ENCODE peak calls at places on chromosomes 11 and 22, in four cellular contexts. Y is body of pancreas, R is IMR-90, M is transverse colon. T is an unnamed sample.

GRCh38 chr11:110538154-110538553 is 108.4 kb downstream of the FDX1 start:
- DNase-seq in R (no peak), Y (no peak), M (no peak), T (no peak)

GRCh38 chr11:121802542-121802941 is 313.5 kb downstream of the BLID start:
- DNase-seq in R (peak; percentile 19), M (peak; percentile 13), Y (no peak), T (no peak)

GRCh38 chr11:27312110-27312509 is 50.9 kb downstream of the CCDC34 start:
- DNase-seq in R (no peak), M (no peak), Y (no peak), T (no peak)

GRCh38 chr11:4187055-4187988 is 92.7 kb downstream of the RRM1 start:
- DNase-seq in Y (peak; percentile 88), R (peak; percentile 70), M (peak; percentile 88), T (peak; percentile 89)

GRCh38 chr11:95680169-95680929 is 109.2 kb downstream of the FAM76B start:
- DNase-seq in R (peak; percentile 85), Y (no peak), M (no peak), T (no peak)

GRCh38 chr11:110479445-110480101 is 49.8 kb downstream of the FDX1 start:
- DNase-seq in Y (no peak), R (peak; percentile 77), M (no peak), T (no peak)

GRCh38 chr11:66011239-66011784 is 496 bp upstream of the CST6 start:
- DNase-seq in Y (peak; percentile 59), R (peak; percentile 53), M (no peak), T (no peak)

GRCh38 chr22:26756675-26757293 is 99.4 kb downstream of the MIAT start:
- DNase-seq in M (peak; percentile 59), R (peak; percentile 36), Y (peak; percentile 9), T (peak; percentile 50)

GRCh38 chr22:25282346-25282670 is 62.9 kb downstream of the CRYBB2 start:
- DNase-seq in R (no peak), Y (no peak), M (no peak), T (no peak)

GRCh38 chr11:8247312-8247711 is 16.4 kb downstream of the LMO1 start:
- DNase-seq in M (peak; percentile 38), R (no peak), Y (no peak), T (no peak)

GRCh38 chr11:81987829-81988472 is 745.7 kb downstream of the FAM181B start:
- DNase-seq in M (no peak), R (no peak), Y (peak; percentile 57), T (no peak)

GRCh38 chr11:79083346-79083745 is 357.5 kb downstream of the TENM4 start:
- DNase-seq in Y (no peak), R (peak; percentile 26), M (no peak), T (no peak)

GRCh38 chr11:8250981-8251620 is 12.6 kb downstream of the LMO1 start:
- DNase-seq in R (no peak), Y (peak; percentile 1), M (peak; percentile 3), T (no peak)

GRCh38 chr11:93225642-93226041 is 27.9 kb upstream of the SLC36A4 start:
- DNase-seq in Y (no peak), M (no peak), R (peak; percentile 16), T (no peak)

GRCh38 chr22:20206709-20207215 is 55.9 kb upstream of the CCDC188 start:
- DNase-seq in R (peak; percentile 22), Y (peak; percentile 37), M (peak; percentile 31), T (peak; percentile 48)

GRCh38 chr11:32838505-32839274 is 9.0 kb downstream of the PRRG4 start:
- DNase-seq in M (peak; percentile 11), Y (no peak), R (no peak), T (no peak)

GRCh38 chr11:114075891-114076441 is 16.5 kb downstream of the ZBTB16 start:
- DNase-seq in R (peak; percentile 24), M (no peak), Y (no peak), T (peak; percentile 8)

GRCh38 chr11:10918698-10919097 is 60.8 kb upstream of the ZBED5 start:
- DNase-seq in Y (no peak), M (no peak), R (no peak), T (no peak)

GRCh38 chr11:10670099-10670498 is 23.5 kb downstream of the IRAG1 start:
- DNase-seq in Y (no peak), R (no peak), M (no peak), T (no peak)

DNA sequence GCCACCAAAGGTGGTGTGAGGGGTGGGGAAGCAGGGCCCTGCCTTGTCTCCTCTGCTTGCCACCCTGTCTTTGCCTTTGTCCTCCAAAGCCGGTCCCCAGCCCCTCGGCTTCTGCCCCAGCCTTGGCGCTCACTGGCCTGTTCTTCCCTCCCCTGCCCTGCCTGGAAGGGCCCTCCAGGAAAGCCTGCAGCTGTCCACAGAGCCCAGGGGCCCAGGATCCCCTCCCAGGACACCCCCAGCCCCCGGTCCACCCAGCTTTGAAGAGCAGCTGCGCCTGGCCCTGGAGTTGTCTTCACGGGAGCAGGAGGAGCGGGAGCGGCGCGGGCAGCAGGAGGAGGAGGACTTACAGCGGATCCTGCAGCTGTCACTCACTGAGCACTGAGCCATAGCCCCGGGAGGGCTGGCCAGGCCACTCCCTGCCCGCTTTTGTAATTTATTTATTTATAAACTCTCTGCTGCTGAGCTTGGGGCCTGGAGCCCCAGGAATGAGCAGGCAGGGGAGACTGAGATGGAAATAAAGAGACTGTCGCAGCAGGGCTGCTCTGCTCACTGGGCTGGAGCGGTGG is 1.3 kb upstream of the SSH3 start:
- DNase-seq in R (peak; percentile 68), M (peak; percentile 76), Y (peak; percentile 64), T (peak; percentile 50)
- TF ChIP-seq POLR2A in R (no peak), M (peak; percentile 60), Y (peak; percentile 14), T (no peak)

DNA sequence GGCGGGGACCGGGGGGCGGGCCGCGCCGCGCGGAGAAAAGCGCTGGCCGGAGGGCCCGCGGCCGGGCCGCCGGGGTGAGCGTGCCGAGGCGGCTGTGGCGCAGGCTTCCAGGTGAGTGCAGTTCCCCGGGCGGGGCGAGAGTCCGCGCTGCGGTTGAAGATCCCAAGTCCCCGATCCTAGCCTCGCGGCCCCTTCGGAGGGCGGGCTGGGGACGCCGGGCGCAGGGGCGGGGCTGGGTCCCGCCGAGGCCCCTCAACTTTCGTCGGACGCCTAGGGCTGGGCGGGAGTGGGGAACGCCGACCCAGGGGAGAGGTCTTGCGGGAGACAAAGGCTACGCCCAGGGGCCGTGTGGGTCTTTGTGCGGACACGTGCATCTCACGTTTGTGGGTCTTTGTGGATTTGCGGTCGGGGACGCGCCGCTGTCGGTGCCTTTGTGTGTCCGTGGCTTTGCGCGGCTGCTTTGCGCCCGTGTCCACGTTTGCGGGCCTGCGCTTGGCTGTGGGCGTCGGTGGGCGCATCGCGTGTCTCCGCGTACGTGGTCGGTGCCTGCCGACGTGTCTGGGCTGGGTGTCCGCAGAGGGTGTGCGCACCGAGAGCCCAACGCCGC is at the start of gene TSKU:
- DNase-seq in Y (no peak), M (no peak), R (no peak), T (peak; percentile 44)
- TF ChIP-seq POLR2A in Y (no peak), M (no peak), R (peak; percentile 85), T (peak; percentile 36)

DNA sequence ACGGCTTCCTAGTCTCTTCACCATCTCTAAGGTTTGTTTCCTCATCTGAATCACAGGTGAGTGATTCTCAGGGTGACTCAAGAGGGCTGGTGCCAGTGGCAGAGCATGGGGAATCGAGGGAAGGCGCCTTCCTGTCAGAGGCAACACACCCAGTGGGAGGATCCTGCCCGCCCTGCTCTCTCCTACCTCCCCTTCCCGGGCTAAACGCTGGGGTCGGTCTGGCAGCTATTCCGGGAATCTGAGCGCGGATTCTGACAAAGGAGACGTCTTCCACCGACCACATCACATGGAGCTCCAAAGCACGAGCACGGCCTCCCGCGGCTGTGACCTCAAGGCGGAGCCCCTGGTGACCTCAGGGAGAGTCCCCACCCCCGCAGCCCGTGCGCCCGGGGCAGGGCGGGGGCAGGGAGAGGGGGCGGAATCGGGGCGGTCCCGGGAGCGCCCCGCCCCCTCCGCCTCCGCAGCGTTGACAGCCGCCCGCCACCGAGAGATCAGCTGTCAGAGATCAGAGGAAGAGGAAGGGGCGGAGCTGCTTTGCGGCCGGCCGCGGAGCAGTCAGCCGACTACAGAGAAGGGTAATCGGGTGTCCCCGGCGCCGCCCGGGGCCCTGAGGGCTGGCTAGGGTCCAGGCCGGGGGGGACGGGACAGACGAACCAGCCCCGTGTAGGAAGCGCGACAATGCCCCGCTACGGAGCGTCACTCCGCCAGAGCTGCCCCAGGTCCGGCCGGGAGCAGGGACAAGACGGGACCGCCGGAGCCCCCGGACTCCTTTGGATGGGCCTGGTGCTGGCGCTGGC is at the start of gene SMPD1:
- DNase-seq in R (peak; percentile 80), Y (peak; percentile 96), M (peak; percentile 96), T (peak; percentile 98)
- TF ChIP-seq POLR2A in R (peak; percentile 65), Y (peak; percentile 88), M (peak; percentile 78), T (peak; percentile 78)

GRCh38 chr22:46593996-46594946 is 25.9 kb upstream of the GRAMD4 start:
- DNase-seq in M (no peak), R (no peak), Y (no peak), T (no peak)

GRCh38 chr22:46591890-46592289 is 28.3 kb upstream of the GRAMD4 start:
- DNase-seq in M (no peak), R (no peak), Y (no peak), T (no peak)

GRCh38 chr22:46592390-46592872 is 27.8 kb upstream of the GRAMD4 start:
- DNase-seq in Y (peak; percentile 70), R (peak; percentile 71), M (peak; percentile 71), T (peak; percentile 76)

GRCh38 chr22:46594947-46595298 is 25.3 kb upstream of the GRAMD4 start:
- DNase-seq in M (no peak), Y (no peak), R (no peak), T (no peak)

GRCh38 chr22:46593211-46593676 is 26.9 kb upstream of the GRAMD4 start:
- DNase-seq in Y (peak; percentile 66), M (peak; percentile 55), R (no peak), T (no peak)
- TF ChIP-seq POLR2A in Y (peak; percentile 7), M (peak; percentile 50), R (no peak), T (no peak)